ENCODE peak calls at places on chromosome 19, in ten cellular contexts. I is body of pancreas, W is fibroblast of lung, S is brain microvascular endothelial cell, V is HL-60, G is fibroblast of pulmonary artery, C is tibial artery, A is IMR-90, O is tibial nerve, E is PC-3. F is an unnamed sample.

GRCh38 chr19:11405846-11406643 is 13.1 kb downstream of the RGL3 start:
- DNase-seq in O (no peak), W (no peak), E (no peak), A (no peak), S (no peak), I (no peak), G (peak; percentile 56), V (no peak), C (no peak), F (no peak)

GRCh38 chr19:13526552-13526951 is 20.3 kb upstream of the CACNA1A start:
- DNase-seq in O (no peak), I (no peak), A (peak; percentile 18), W (no peak), S (no peak), E (peak; percentile 51), G (peak; percentile 10), C (no peak), V (peak; percentile 4), F (no peak)

GRCh38 chr19:14517446-14517839 is 754 bp downstream of the DNAJB1 start:
- DNase-seq in A (peak; percentile 28), I (no peak), C (no peak), S (no peak), G (peak; percentile 27), E (no peak), W (no peak), O (no peak), V (no peak), F (no peak)

GRCh38 chr19:423691-424466 is 14.9 kb upstream of the C2CD4C start:
- DNase-seq in S (no peak), V (no peak), O (no peak), G (no peak), A (no peak), I (no peak), W (no peak), C (no peak), E (no peak), F (no peak)

GRCh38 chr19:6483235-6483634 is 1.6 kb upstream of the DENND1C start:
- DNase-seq in C (no peak), V (no peak), W (no peak), O (no peak), E (no peak), A (no peak), I (no peak), G (no peak), S (no peak), F (no peak)

GRCh38 chr19:31908486-31909255 is 436.7 kb upstream of the ZNF507 start:
- DNase-seq in W (no peak), C (no peak), V (no peak), A (no peak), G (no peak), E (no peak), S (no peak), I (no peak), O (no peak), F (no peak)

GRCh38 chr19:45446295-45446694 is 21.5 kb upstream of the FOSB start:
- DNase-seq in E (peak; percentile 44), A (peak; percentile 52), I (no peak), C (no peak), G (peak; percentile 71), V (peak; percentile 39), W (peak; percentile 60), S (no peak), O (no peak), F (peak; percentile 56)

GRCh38 chr19:8576273-8576993 is 809 bp downstream of the MYO1F start:
- DNase-seq in W (no peak), C (no peak), O (no peak), S (no peak), E (peak; percentile 21), G (no peak), A (no peak), V (peak; percentile 89), I (no peak), F (no peak)

GRCh38 chr19:38543807-38544568 is 73.8 kb downstream of the MAP4K1 start:
- DNase-seq in W (peak; percentile 80), G (peak; percentile 77), I (peak; percentile 73), V (no peak), S (peak; percentile 97), E (peak; percentile 80), A (peak; percentile 86), O (no peak), C (peak; percentile 62), F (peak; percentile 83)

GRCh38 chr19:38542040-38542439 is 75.7 kb downstream of the MAP4K1 start:
- DNase-seq in C (no peak), G (no peak), A (no peak), V (no peak), W (no peak), O (no peak), I (no peak), E (no peak), S (no peak), F (no peak)

GRCh38 chr19:38545596-38545995 is 72.2 kb downstream of the MAP4K1 start:
- DNase-seq in I (no peak), W (no peak), V (peak; percentile 60), O (no peak), S (no peak), E (no peak), G (peak; percentile 14), C (no peak), A (no peak), F (no peak)

GRCh38 chr19:38544569-38545315 is 73.0 kb downstream of the MAP4K1 start:
- DNase-seq in I (no peak), C (no peak), S (no peak), W (no peak), O (no peak), A (peak; percentile 5), E (no peak), G (peak; percentile 7), V (peak; percentile 50), F (no peak)

GRCh38 chr19:38543286-38543806 is 74.4 kb downstream of the MAP4K1 start:
- DNase-seq in E (no peak), V (no peak), G (no peak), O (no peak), S (no peak), W (no peak), I (no peak), C (no peak), A (no peak), F (no peak)
- H3K4me3 ChIP-seq in E (no peak overlapping the region), V (no peak overlapping the region), G (no peak overlapping the region), O (no peak overlapping the region), S (no peak overlapping the region), W (no peak overlapping the region), I (no peak overlapping the region), C (no peak overlapping the region), A (peak overlapping the region; percentile 31), F (no peak overlapping the region)

DNA sequence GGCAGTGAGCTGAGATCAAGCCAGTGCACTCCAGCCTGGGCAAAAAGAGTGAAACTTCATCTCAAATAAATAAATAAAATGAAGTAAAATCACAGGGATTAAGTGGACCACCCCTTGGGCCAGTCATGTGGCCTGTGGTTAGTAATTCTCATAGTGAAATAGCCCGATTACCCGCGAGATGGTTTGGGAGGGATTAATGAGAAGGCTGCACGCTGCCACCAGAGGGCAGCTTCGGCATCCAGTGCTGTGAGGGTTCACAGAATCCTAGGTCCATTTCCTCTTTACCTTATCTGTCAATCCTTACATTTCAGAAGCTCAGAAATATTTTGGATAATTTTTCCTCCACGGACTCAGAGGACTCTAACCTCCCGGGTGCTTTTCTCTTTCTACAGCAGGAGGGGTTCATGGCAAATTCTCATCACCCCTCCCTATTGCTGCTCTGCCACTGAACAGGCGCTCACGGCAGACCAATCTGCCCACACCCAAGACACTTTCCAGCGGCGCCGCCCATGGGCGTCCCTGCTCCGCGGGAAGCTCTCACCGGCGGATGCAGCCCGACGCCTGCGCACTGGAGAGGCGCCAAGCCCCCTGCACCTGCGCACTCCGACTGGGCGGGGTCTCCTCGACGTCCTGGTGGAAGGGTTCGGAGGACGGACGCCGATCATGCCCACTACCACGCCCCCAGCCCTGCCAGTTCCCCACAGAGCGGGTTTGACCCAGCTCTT is 11.0 kb downstream of the ZNF835 start:
- DNase-seq in W (no peak), V (no peak), S (no peak), C (no peak), O (no peak), E (no peak), G (no peak), I (peak; percentile 33), A (no peak), F (no peak)
- TF ChIP-seq CTCF in W (no peak), V (no peak), S (no peak), C (peak; percentile 36), O (no peak), E (no peak), G (no peak), I (no peak), A (no peak), F (no peak)

GRCh38 chr19:47778954-47779351 is 450 bp downstream of the SELENOW start:
- DNase-seq in A (no peak), C (peak; percentile 45), V (no peak), S (no peak), O (no peak), W (no peak), E (no peak), G (no peak), I (no peak), F (no peak)

GRCh38 chr19:47778089-47778953 is at the start of gene SELENOW:
- DNase-seq in A (peak; percentile 46), W (peak; percentile 64), O (peak; percentile 67), V (peak; percentile 58), G (peak; percentile 65), I (peak; percentile 81), E (peak; percentile 67), S (peak; percentile 37), C (peak; percentile 68), F (peak; percentile 82)

GRCh38 chr19:47779524-47780214 is 1.2 kb downstream of the SELENOW start:
- DNase-seq in V (no peak), I (peak; percentile 65), E (no peak), G (no peak), S (no peak), C (peak; percentile 66), A (no peak), O (peak; percentile 30), W (no peak), F (no peak)

GRCh38 chr19:47781590-47782318 is 3.3 kb downstream of the SELENOW start:
- DNase-seq in O (peak; percentile 47), A (no peak), V (no peak), E (no peak), I (peak; percentile 64), W (no peak), C (peak; percentile 81), S (no peak), G (no peak), F (no peak)

GRCh38 chr19:47780215-47780551 is 1.7 kb downstream of the SELENOW start:
- DNase-seq in W (no peak), C (no peak), E (no peak), S (no peak), I (no peak), O (no peak), A (no peak), V (no peak), G (no peak), F (no peak)
- H3K4me3 ChIP-seq in W (peak overlapping the region; percentile 85), C (peak overlapping the region; percentile 85), E (peak overlapping the region; percentile 97), S (peak overlapping the region; percentile 88), I (no peak overlapping the region), O (peak overlapping the region; percentile 88), A (no peak overlapping the region), V (no peak overlapping the region), G (peak overlapping the region; percentile 93), F (peak overlapping the region; percentile 84)

DNA sequence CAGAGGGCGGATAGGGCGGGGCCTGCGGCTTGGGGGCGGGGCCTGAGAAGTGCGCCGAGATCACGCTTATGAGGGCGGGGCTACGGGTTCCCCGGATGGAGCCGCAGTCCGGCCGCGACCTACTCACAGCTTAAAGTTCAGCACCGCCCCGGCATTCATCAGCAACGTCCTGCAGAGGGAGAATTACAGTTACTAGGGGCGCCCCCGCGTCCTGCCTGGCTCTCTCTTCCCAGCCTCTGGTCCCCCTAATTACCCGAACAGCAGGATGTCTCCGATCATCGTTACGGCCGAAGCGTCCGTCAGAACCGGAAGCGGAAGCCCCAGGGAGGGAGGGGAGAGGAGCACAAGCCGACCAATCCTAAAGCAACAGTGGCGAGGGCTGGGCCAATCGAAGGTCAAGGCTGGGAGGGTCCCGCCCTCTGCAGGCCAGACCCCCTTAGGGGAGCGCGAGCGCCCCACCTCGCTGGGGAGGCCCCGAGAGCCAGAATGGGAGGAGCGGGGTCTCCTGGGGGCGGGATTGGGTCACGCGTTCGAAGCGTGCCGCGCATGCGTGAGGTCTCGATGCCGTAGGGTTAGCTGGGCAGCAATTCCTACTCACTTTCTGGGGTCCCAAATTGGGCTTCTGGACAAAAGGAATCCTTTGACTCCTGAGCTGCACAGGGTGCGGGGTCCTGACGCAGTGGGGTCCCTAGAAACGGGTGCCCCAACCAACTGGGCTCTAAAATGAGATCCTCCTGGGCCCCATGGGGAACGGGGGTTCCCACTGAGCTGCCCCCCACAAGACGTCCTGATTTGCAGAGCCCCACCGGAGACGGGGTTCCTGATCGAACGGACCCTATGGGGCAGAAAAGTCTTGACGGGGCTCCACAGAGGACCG is at the start of gene SMIM7:
- DNase-seq in E (peak; percentile 98), W (peak; percentile 99), S (peak; percentile 97), C (peak; percentile 98), I (peak; percentile 99), V (peak; percentile 99), O (peak; percentile 96), G (peak; percentile 99), A (peak; percentile 98), F (peak; percentile 99)
- TF ChIP-seq CTCF in E (no peak), W (no peak), S (peak; percentile 20), C (no peak), I (no peak), V (no peak), O (peak; percentile 49), G (no peak), A (peak; percentile 30), F (no peak)